ENCODE peak calls at places on chromosomes 12 and 14, in ten cellular contexts. A is NCI-H2081 treated with DMSO at 0.1 percent for 48 hours; C is T-helper 1 cell; K is CD8-positive, alpha-beta memory T cell; X is stimulated activated CD8-positive, alpha-beta memory T cell treated with anti-CD3 and anti-CD28 coated beads, Interleukin-15, amount 100 ng/mL, for 1 hour; D is epithelial cell of prostate; U is HEK293T; O is EL; J is ELR; B is Right ventricle myocardium superior. F is an unnamed sample.
A peak's percentile ranks its signal among the peaks of the same experiment; 100 is the strongest.

GRCh38 chr12:105672171-105672570 is 341.7 kb downstream of the C12orf75 start:
- DNase-seq in A (no peak), C (no peak), K (no peak), X (no peak), D (no peak), U (no peak), O (no peak), J (no peak), B (no peak), F (no peak)

GRCh38 chr14:97224016-97224415 is 426.8 kb downstream of the VRK1 start:
- DNase-seq in A (no peak), C (no peak), K (no peak), X (no peak), D (no peak), U (no peak), O (no peak), J (no peak), B (no peak), F (no peak)

GRCh38 chr12:48193623-48194022 is 9.5 kb downstream of the OR10AD1 start:
- DNase-seq in A (no peak), C (no peak), K (no peak), X (no peak), D (no peak), U (no peak), O (no peak), J (no peak), B (no peak), F (no peak)

GRCh38 chr14:73833024-73833423 is 18.6 kb upstream of the PTGR2 start:
- DNase-seq in A (no peak), C (no peak), K (no peak), X (no peak), D (no peak), U (no peak), O (peak; percentile 23), J (no peak), B (no peak), F (no peak)

GRCh38 chr12:55703976-55704761 is 3.5 kb downstream of the ITGA7 start:
- DNase-seq in A (no peak), C (no peak), K (no peak), X (no peak), D (no peak), U (no peak), O (no peak), J (no peak), B (peak; percentile 63), F (no peak)

GRCh38 chr14:92473261-92473946 is 40.2 kb upstream of the RIN3 start:
- DNase-seq in A (no peak), C (no peak), K (no peak), X (no peak), D (no peak), U (no peak), O (peak; percentile 89), J (peak; percentile 77), B (peak; percentile 68), F (no peak)

GRCh38 chr14:104094709-104095425 is 9.4 kb downstream of the ASPG start:
- DNase-seq in A (no peak), C (peak; percentile 53), K (peak; percentile 62), X (peak; percentile 59), D (no peak), U (peak; percentile 91), O (peak; percentile 24), J (peak; percentile 39), B (peak; percentile 71), F (no peak)

GRCh38 chr12:132319359-132319950 is 9.9 kb downstream of the GALNT9 start:
- DNase-seq in A (no peak), C (no peak), K (no peak), X (no peak), D (no peak), U (no peak), O (no peak), J (no peak), B (peak; percentile 38), F (no peak)

GRCh38 chr12:62919827-62920226 is 15.1 kb downstream of the PPM1H start:
- DNase-seq in A (peak; percentile 64), C (no peak), K (no peak), X (no peak), D (no peak), U (no peak), O (peak; percentile 59), J (no peak), B (no peak), F (peak; percentile 8)

GRCh38 chr12:19739195-19739776 is 300.0 kb downstream of the AEBP2 start:
- DNase-seq in A (peak; percentile 28), C (peak; percentile 30), K (no peak), X (no peak), D (no peak), U (peak; percentile 20), O (peak; percentile 65), J (peak; percentile 62), B (no peak), F (peak; percentile 38)

GRCh38 chr12:129819391-129819790 is 84.4 kb downstream of the TMEM132D start:
- DNase-seq in A (no peak), C (no peak), K (no peak), X (no peak), D (no peak), U (no peak), O (no peak), J (no peak), B (no peak), F (no peak)

GRCh38 chr12:121774968-121775474 is 18.5 kb downstream of the RHOF start:
- DNase-seq in A (no peak), C (no peak), K (no peak), X (no peak), D (no peak), U (no peak), O (no peak), J (no peak), B (no peak), F (no peak)

GRCh38 chr12:2891240-2892053 is 756 bp downstream of the TULP3 start:
- DNase-seq in A (no peak), C (no peak), K (peak; percentile 27), X (no peak), D (no peak), U (peak; percentile 36), O (peak; percentile 77), J (peak; percentile 79), B (peak; percentile 71), F (no peak)

GRCh38 chr14:36659822-36660735 is 1.6 kb upstream of the PAX9 start:
- DNase-seq in A (no peak), C (no peak), K (no peak), X (no peak), D (no peak), U (no peak), O (no peak), J (no peak), B (no peak), F (no peak)

GRCh38 chr12:56596815-56597214 is 33.3 kb downstream of the BAZ2A start:
- DNase-seq in A (no peak), C (no peak), K (no peak), X (no peak), D (no peak), U (no peak), O (no peak), J (no peak), B (no peak), F (no peak)

GRCh38 chr14:103000291-103000921 is 56.9 kb downstream of the CDC42BPB start:
- DNase-seq in A (no peak), C (no peak), K (no peak), X (no peak), D (no peak), U (no peak), O (no peak), J (no peak), B (no peak), F (no peak)

GRCh38 chr12:19196959-19197630 is 67.6 kb downstream of the PLEKHA5 start:
- DNase-seq in A (no peak), C (no peak), K (no peak), X (no peak), D (no peak), U (no peak), O (peak; percentile 26), J (peak; percentile 30), B (no peak), F (no peak)

F was measured in AG04450.